ENCODE peak calls at places on chromosomes 4 and X, in nine cellular contexts. K, E, T, N, J, O, G, X and S are unnamed samples.

GRCh38 chr4:99886146-99886545 is 8.1 kb downstream of the LAMTOR3 start:
- DNase-seq in K (peak), E (no peak), T (peak), N (no peak), J (no peak), O (no peak), G (no peak), X (no peak), S (no peak)

GRCh38 chr4:67668315-67668714 is 32.6 kb downstream of the UBA6 start:
- DNase-seq in K (no peak), E (no peak), T (no peak), N (no peak), J (no peak), O (no peak), G (no peak), X (no peak), S (no peak)

GRCh38 chr4:24044610-24045589 is 155.1 kb upstream of the PPARGC1A start:
- DNase-seq in K (no peak), E (no peak), T (peak), N (no peak), J (no peak), O (no peak), G (peak), X (no peak), S (no peak)

GRCh38 chr4:153731239-153731638 is 28.6 kb downstream of the RNF175 start:
- DNase-seq in K (peak), E (no peak), T (peak), N (no peak), J (no peak), O (no peak), G (no peak), X (no peak), S (no peak)

GRCh38 chrX:10787264-10787663 is 166.9 kb upstream of the MID1 start:
- DNase-seq in K (no peak), E (no peak), T (no peak), N (no peak), J (no peak), O (no peak), G (no peak), X (no peak), S (no peak)

GRCh38 chrX:100687128-100687527 is 43.1 kb downstream of the SRPX2 start:
- DNase-seq in K (no peak), E (no peak), T (no peak), N (no peak), J (no peak), O (no peak), G (no peak), X (no peak), S (no peak)

GRCh38 chr4:42331914-42332368 is 65.3 kb upstream of the SHISA3 start:
- DNase-seq in K (peak), E (peak), T (peak), N (peak), J (peak), O (peak), G (no peak), X (peak), S (no peak)

GRCh38 chr4:114103908-114104307 is 124.5 kb upstream of the ARSJ start:
- DNase-seq in K (no peak), E (no peak), T (no peak), N (no peak), J (no peak), O (no peak), G (no peak), X (no peak), S (no peak)

GRCh38 chr4:183200453-183200852 is 101.4 kb downstream of the WWC2 start:
- DNase-seq in K (peak), E (no peak), T (peak), N (peak), J (no peak), O (peak), G (no peak), X (no peak), S (no peak)

GRCh38 chr4:150080335-150080734 is 2.1 kb downstream of the DCLK2 start:
- DNase-seq in K (peak), E (no peak), T (peak), N (no peak), J (no peak), O (no peak), G (no peak), X (no peak), S (no peak)

GRCh38 chr4:17718471-17718870 is 63.0 kb downstream of the FAM184B start:
- DNase-seq in K (no peak), E (no peak), T (no peak), N (no peak), J (no peak), O (no peak), G (no peak), X (no peak), S (no peak)

GRCh38 chr4:5751918-5752802 is 41.2 kb downstream of the EVC start:
- DNase-seq in K (peak), E (no peak), T (peak), N (no peak), J (peak), O (no peak), G (peak), X (no peak), S (no peak)

GRCh38 chr4:150451883-150452282 is 130.1 kb upstream of the MAB21L2 start:
- DNase-seq in K (no peak), E (no peak), T (no peak), N (no peak), J (no peak), O (no peak), G (no peak), X (no peak), S (no peak)

GRCh38 chr4:139229534-139230039 is 50.4 kb downstream of the MGARP start:
- DNase-seq in K (peak), E (peak), T (peak), N (no peak), J (no peak), O (no peak), G (peak), X (peak), S (no peak)

GRCh38 chr4:122700178-122700725 is 32.3 kb upstream of the BBS12 start:
- DNase-seq in K (peak), E (no peak), T (peak), N (peak), J (peak), O (peak), G (peak), X (peak), S (no peak)

GRCh38 chr4:112552668-112553067 is 36.7 kb upstream of the NEUROG2 start:
- DNase-seq in K (peak), E (no peak), T (peak), N (no peak), J (no peak), O (no peak), G (no peak), X (peak), S (no peak)

GRCh38 chr4:41060352-41061318 is 153.7 kb downstream of the APBB2 start:
- DNase-seq in K (no peak), E (no peak), T (no peak), N (no peak), J (no peak), O (no peak), G (no peak), X (no peak), S (no peak)

GRCh38 chr4:183388021-183388420 is 56.4 kb upstream of the CDKN2AIP start:
- DNase-seq in K (no peak), E (no peak), T (no peak), N (no peak), J (no peak), O (no peak), G (no peak), X (no peak), S (no peak)

GRCh38 chrX:2466876-2467656 is 33.7 kb downstream of the DHRSX start:
- DNase-seq in K (no peak), E (no peak), T (no peak), N (no peak), J (no peak), O (no peak), G (no peak), X (no peak), S (no peak)

GRCh38 chrX:2462780-2463179 is 38.0 kb downstream of the DHRSX start:
- DNase-seq in K (no peak), E (no peak), T (no peak), N (no peak), J (no peak), O (no peak), G (peak), X (no peak), S (no peak)

GRCh38 chrX:2464677-2465166 is 36.1 kb downstream of the DHRSX start:
- DNase-seq in K (no peak), E (no peak), T (peak), N (no peak), J (no peak), O (no peak), G (peak), X (peak), S (no peak)

GRCh38 chrX:2461711-2462016 is 39.1 kb downstream of the DHRSX start:
- DNase-seq in K (no peak), E (no peak), T (no peak), N (no peak), J (no peak), O (no peak), G (no peak), X (no peak), S (no peak)

GRCh38 chrX:2463973-2464676 is 36.7 kb downstream of the DHRSX start:
- DNase-seq in K (no peak), E (no peak), T (peak), N (no peak), J (no peak), O (no peak), G (peak), X (peak), S (no peak)
- H3K27ac ChIP-seq in K (no peak), E (no peak), T (peak), N (no peak), J (no peak), O (no peak), G (no peak), X (peak), S (no peak)

DNA sequence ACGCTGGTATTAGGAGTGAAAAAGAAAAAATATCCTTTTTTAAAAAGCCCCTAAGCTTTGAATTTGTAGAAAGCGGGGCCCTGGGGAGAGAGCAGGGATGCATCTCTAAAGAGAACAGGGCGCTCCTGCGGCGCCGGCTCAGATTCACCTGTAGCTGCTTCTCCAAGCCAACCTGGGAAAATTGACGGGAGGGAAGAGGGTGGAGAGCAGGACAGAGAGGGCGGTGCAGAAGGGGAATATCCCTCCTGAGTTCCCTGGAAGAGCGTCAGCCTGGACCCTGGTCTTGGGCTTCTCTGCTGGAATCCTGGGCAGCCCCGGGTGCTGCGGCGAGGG is 776 bp upstream of the SOWAHD start:
- DNase-seq in K (no peak), E (no peak), T (no peak), N (no peak), J (no peak), O (no peak), G (peak), X (no peak), S (no peak)
- H3K4me3 ChIP-seq in K (no peak), E (no peak), T (no peak), N (peak), J (peak), O (no peak), G (peak), X (peak), S (peak)

GRCh38 chrX:53084863-53085262 is 2.7 kb downstream of the TSPYL2 start:
- DNase-seq in K (no peak), E (no peak), T (no peak), N (no peak), J (no peak), O (no peak), G (no peak), X (no peak), S (no peak)

GRCh38 chrX:53085661-53086229 is 3.6 kb downstream of the TSPYL2 start:
- DNase-seq in K (no peak), E (no peak), T (no peak), N (no peak), J (no peak), O (no peak), G (no peak), X (no peak), S (no peak)

GRCh38 chrX:53082773-53083616 is 828 bp downstream of the TSPYL2 start:
- DNase-seq in K (no peak), E (no peak), T (no peak), N (no peak), J (no peak), O (no peak), G (no peak), X (no peak), S (no peak)

GRCh38 chrX:53081925-53082772 is at the start of gene TSPYL2:
- DNase-seq in K (peak), E (peak), T (peak), N (peak), J (peak), O (peak), G (peak), X (peak), S (peak)

GRCh38 chrX:53084043-53084570 is 1.9 kb downstream of the TSPYL2 start:
- DNase-seq in K (peak), E (no peak), T (peak), N (no peak), J (no peak), O (no peak), G (no peak), X (no peak), S (no peak)
- H3K27ac ChIP-seq in K (no peak), E (peak), T (no peak), N (peak), J (peak), O (no peak), G (no peak), X (no peak), S (peak)

GRCh38 chr4:1727117-1728031 is 6.1 kb downstream of the TACC3 start:
- DNase-seq in K (peak), E (peak), T (peak), N (peak), J (peak), O (peak), G (no peak), X (no peak), S (no peak)
- H3K4me3 ChIP-seq in K (no peak), E (no peak), T (no peak), N (no peak), J (peak), O (peak), G (no peak), X (no peak), S (no peak)

GRCh38 chrX:103066606-103067005 is 2.6 kb upstream of the BEX1 start:
- DNase-seq in K (no peak), E (no peak), T (peak), N (no peak), J (no peak), O (no peak), G (no peak), X (no peak), S (no peak)
- H3K27ac ChIP-seq in K (no peak), E (no peak), T (no peak), N (no peak), J (no peak), O (no peak), G (no peak), X (no peak), S (no peak)

DNA sequence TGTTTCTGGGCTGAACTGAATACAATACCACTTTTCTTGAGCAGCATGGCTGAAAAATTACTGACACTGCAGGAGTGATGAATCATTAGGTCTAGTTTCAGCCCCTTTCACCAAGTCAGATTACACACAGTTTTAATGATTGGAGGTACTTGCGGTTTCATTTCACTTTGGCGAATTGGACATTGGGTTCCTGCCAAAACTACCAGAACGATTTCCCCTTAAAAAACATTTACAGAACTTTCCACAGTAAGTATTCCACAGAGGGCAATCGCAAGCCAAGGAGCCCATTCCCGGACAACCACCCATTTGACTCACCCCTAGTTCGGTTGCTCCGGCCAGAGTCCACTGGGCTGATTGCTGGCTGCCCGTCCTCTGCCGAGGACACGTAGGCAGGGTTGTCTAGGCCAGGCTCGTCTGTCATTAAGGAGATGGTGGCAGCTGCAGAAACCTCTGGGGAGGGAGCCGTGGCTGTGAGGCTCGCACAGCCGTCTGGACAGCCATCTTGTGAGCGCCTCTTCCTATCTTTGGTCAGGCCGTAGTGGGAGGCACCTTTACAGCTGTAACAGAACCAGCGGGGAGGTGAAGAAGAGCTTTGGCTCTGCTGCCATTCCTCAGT is 83.5 kb downstream of the LNX1 start:
- DNase-seq in K (peak), E (peak), T (peak), N (peak), J (peak), O (peak), G (no peak), X (no peak), S (no peak)
- H3K4me3 ChIP-seq in K (no peak), E (no peak), T (no peak), N (no peak), J (peak), O (peak), G (no peak), X (no peak), S (no peak)